ENCODE peak calls at places on chromosomes 2 and 18, in eight cellular contexts. D, R, J, G, T, I, M and B are unnamed samples.

GRCh38 chr2:52732849-52733395 is 1034.7 kb upstream of the CHAC2 start:
- DNase-seq in D (no peak), R (no peak), J (no peak), G (no peak), T (no peak), I (no peak), M (no peak), B (no peak)

GRCh38 chr18:519019-519879 is 18.7 kb upstream of the COLEC12 start:
- DNase-seq in D (peak; percentile 59), R (no peak), J (peak; percentile 80), G (no peak), T (peak; percentile 71), I (no peak), M (no peak), B (no peak)

GRCh38 chr2:10914272-10914693 is 2.5 kb downstream of the KCNF1 start:
- DNase-seq in D (peak; percentile 56), R (no peak), J (no peak), G (no peak), T (peak; percentile 17), I (peak; percentile 65), M (no peak), B (no peak)

GRCh38 chr2:59232394-59233165 is 991.5 kb upstream of the FANCL start:
- DNase-seq in D (no peak), R (no peak), J (no peak), G (no peak), T (peak; percentile 1), I (no peak), M (no peak), B (no peak)

GRCh38 chr2:150878347-150878746 is 383.3 kb downstream of the RBM43 start:
- DNase-seq in D (peak; percentile 83), R (peak; percentile 73), J (peak; percentile 48), G (no peak), T (peak; percentile 52), I (no peak), M (no peak), B (no peak)

GRCh38 chr2:160751021-160751420 is 257.4 kb upstream of the RBMS1 start:
- DNase-seq in D (peak; percentile 82), R (peak; percentile 61), J (peak; percentile 81), G (no peak), T (no peak), I (no peak), M (no peak), B (no peak)

GRCh38 chr2:65281626-65282351 is 54.2 kb downstream of the ACTR2 start:
- DNase-seq in D (no peak), R (no peak), J (peak; percentile 13), G (no peak), T (peak; percentile 55), I (no peak), M (no peak), B (no peak)

GRCh38 chr18:23099621-23100020 is 35.7 kb upstream of the CABLES1 start:
- DNase-seq in D (peak; percentile 20), R (peak; percentile 60), J (no peak), G (no peak), T (no peak), I (peak; percentile 33), M (peak; percentile 62), B (no peak)

GRCh38 chr18:48304906-48305693 is 104.1 kb downstream of the ZBTB7C start:
- DNase-seq in D (no peak), R (no peak), J (no peak), G (no peak), T (no peak), I (peak; percentile 63), M (no peak), B (no peak)

GRCh38 chr2:218344090-218344754 is 12.4 kb upstream of the CATIP start:
- DNase-seq in D (no peak), R (no peak), J (no peak), G (no peak), T (no peak), I (no peak), M (no peak), B (no peak)